ENCODE peak calls at places on chromosomes 12 and 14, in eight cellular contexts. T is activated CD8-positive, alpha-beta T cell treated with anti-CD3 and anti-CD28 coated beads for 36 hours; H is LoVo; G is fibroblast of lung; C is activated CD8-positive, alpha-beta memory T cell treated with anti-CD3 and anti-CD28 coated beads for 4 hours; Y is activated CD4-positive, alpha-beta T cell treated with anti-CD3 and anti-CD28 coated beads, Interleukin-2, amount 50 U/mL, for 4 hours; B is NCI-H446; P is stimulated activated CD8-positive, alpha-beta memory T cell treated with anti-CD3 and anti-CD28 coated beads, Interleukin-15, amount 100 ng/mL, for 48 hours. L is an unnamed sample.

GRCh38 chr12:89256060-89256459 is 96.2 kb downstream of the DUSP6 start:
- DNase-seq in H (no peak), P (no peak), G (no peak), C (no peak), B (no peak), T (no peak), Y (no peak), L (no peak)

GRCh38 chr12:53005215-53005985 is 856 bp upstream of the EIF4B start:
- DNase-seq in C (no peak), H (no peak), P (no peak), G (no peak), T (peak; percentile 21), B (no peak), Y (no peak), L (no peak)

GRCh38 chr12:98422809-98423208 is 92.6 kb upstream of the TMPO start:
- DNase-seq in P (no peak), G (no peak), Y (no peak), T (no peak), C (no peak), H (no peak), B (no peak), L (no peak)

GRCh38 chr14:74647834-74648361 is 35.9 kb upstream of the LTBP2 start:
- DNase-seq in H (no peak), P (no peak), Y (no peak), G (no peak), B (peak; percentile 71), C (no peak), T (no peak), L (no peak)

GRCh38 chr14:68576496-68577244 is 216.2 kb downstream of the ZFP36L1 start:
- DNase-seq in G (peak; percentile 78), C (no peak), H (peak; percentile 73), P (no peak), T (no peak), Y (no peak), B (no peak), L (no peak)

GRCh38 chr12:40727774-40728483 is 35.7 kb downstream of the CNTN1 start:
- DNase-seq in Y (no peak), C (no peak), P (no peak), G (no peak), T (no peak), H (no peak), B (no peak), L (peak; percentile 7)

GRCh38 chr12:54139030-54139429 is 49.8 kb downstream of the SMUG1 start:
- DNase-seq in H (no peak), P (no peak), Y (no peak), C (no peak), B (no peak), T (no peak), G (no peak), L (no peak)

GRCh38 chr12:66916189-66916588 is 237.3 kb upstream of the GRIP1 start:
- DNase-seq in Y (no peak), B (no peak), C (no peak), T (no peak), P (no peak), H (no peak), G (no peak), L (no peak)

GRCh38 chr12:105053116-105053572 is 31.1 kb downstream of the ALDH1L2 start:
- DNase-seq in Y (peak; percentile 68), B (peak; percentile 75), G (peak; percentile 51), T (peak; percentile 89), H (peak; percentile 84), P (peak; percentile 54), C (peak; percentile 49), L (peak; percentile 23)